ENCODE peak calls at places on chromosome 11, in six cellular contexts. X is pancreas, H is colonic mucosa, K is PC-3, I is psoas muscle, U is transverse colon. E is an unnamed sample.
A peak's percentile ranks its signal among the peaks of the same experiment; 100 is the strongest.

GRCh38 chr11:69136471-69136870 is 19.3 kb upstream of the SMIM38 start:
- DNase-seq in U (no peak), K (no peak), X (no peak), I (no peak), H (no peak), E (no peak)

GRCh38 chr11:57751676-57752253 is at the start of gene BTBD18:
- DNase-seq in I (no peak), U (peak; percentile 48), K (peak; percentile 79), X (peak; percentile 49), H (peak; percentile 55), E (no peak)

GRCh38 chr11:27963370-27963769 is 144.6 kb downstream of the KIF18A start:
- DNase-seq in H (no peak), K (no peak), X (no peak), U (no peak), I (no peak), E (no peak)

GRCh38 chr11:12771875-12772274 is 97.7 kb downstream of the TEAD1 start:
- DNase-seq in X (no peak), H (no peak), U (no peak), I (no peak), K (no peak), E (no peak)

GRCh38 chr11:93974759-93975158 is 46.4 kb upstream of the HEPHL1 start:
- DNase-seq in I (no peak), H (no peak), U (no peak), K (no peak), X (no peak), E (no peak)

GRCh38 chr11:123238297-123238696 is 43.2 kb upstream of the CLMP start:
- DNase-seq in H (peak; percentile 31), U (no peak), I (peak; percentile 74), K (no peak), X (no peak), E (no peak)

GRCh38 chr11:113408887-113409286 is 21.3 kb downstream of the ANKK1 start:
- DNase-seq in I (no peak), H (no peak), U (no peak), X (no peak), K (no peak), E (no peak)

GRCh38 chr11:1200611-1201191 is 22.2 kb upstream of the MUC5B start:
- DNase-seq in U (peak; percentile 8), K (peak; percentile 12), H (no peak), X (peak; percentile 8), I (no peak), E (no peak)

GRCh38 chr11:58926695-58927094 is 12.6 kb upstream of the GLYATL1 start:
- DNase-seq in K (peak; percentile 46), X (no peak), U (no peak), I (no peak), H (no peak), E (no peak)

GRCh38 chr11:57484141-57484710 is 23.9 kb downstream of the RTN4RL2 start:
- DNase-seq in U (no peak), I (no peak), K (no peak), X (no peak), H (no peak), E (no peak)

GRCh38 chr11:12785901-12786300 is 111.7 kb downstream of the TEAD1 start:
- DNase-seq in X (peak; percentile 71), K (no peak), I (no peak), U (no peak), H (no peak), E (no peak)

GRCh38 chr11:99535819-99536218 is 515.1 kb downstream of the CNTN5 start:
- DNase-seq in X (no peak), H (no peak), I (no peak), U (no peak), K (peak; percentile 36), E (no peak)

GRCh38 chr11:116696381-116696941 is 76.3 kb downstream of the BUD13 start:
- DNase-seq in I (no peak), K (peak; percentile 81), H (peak; percentile 22), X (peak; percentile 11), U (no peak), E (no peak)

GRCh38 chr11:35344990-35345655 is 74.2 kb downstream of the SLC1A2 start:
- DNase-seq in U (peak; percentile 10), H (no peak), K (no peak), I (no peak), X (no peak), E (no peak)

GRCh38 chr11:96391698-96392307 is 2.0 kb downstream of the JRKL start:
- DNase-seq in H (no peak), I (no peak), K (peak; percentile 62), U (no peak), X (no peak), E (no peak)

GRCh38 chr11:32136654-32137053 is 45.8 kb downstream of the RCN1 start:
- DNase-seq in X (no peak), K (no peak), U (no peak), H (no peak), I (no peak), E (no peak)

GRCh38 chr11:75276696-75277095 is 36.1 kb downstream of the TPBGL start:
- DNase-seq in I (no peak), H (no peak), K (no peak), U (no peak), X (no peak), E (no peak)

GRCh38 chr11:113444469-113445122 is 30.6 kb downstream of the DRD2 start:
- DNase-seq in I (no peak), K (no peak), U (no peak), X (no peak), H (no peak), E (no peak)

GRCh38 chr11:36485296-36485870 is 24.7 kb downstream of the TRAF6 start:
- DNase-seq in K (no peak), X (no peak), U (no peak), I (no peak), H (no peak), E (no peak)

GRCh38 chr11:2557381-2557780 is 112.6 kb downstream of the KCNQ1 start:
- DNase-seq in U (peak; percentile 0), I (no peak), H (no peak), K (no peak), X (no peak), E (no peak)

GRCh38 chr11:123559418-123559817 is 95.0 kb downstream of the SCN3B start:
- DNase-seq in H (no peak), I (no peak), U (no peak), K (no peak), X (no peak), E (no peak)

GRCh38 chr11:18144243-18144642 is 11.9 kb downstream of the MRGPRX3 start:
- DNase-seq in H (no peak), I (no peak), X (no peak), U (no peak), K (peak; percentile 31), E (no peak)

GRCh38 chr11:85167471-85167870 is 459.7 kb downstream of the DLG2 start:
- DNase-seq in I (no peak), K (peak; percentile 20), H (no peak), X (no peak), U (no peak), E (no peak)
- H3K4me3 ChIP-seq in I (no peak overlapping the region), K (no peak overlapping the region), H (no peak overlapping the region), X (no peak overlapping the region), U (no peak overlapping the region), E (no peak overlapping the region)

GRCh38 chr11:119359365-119360229 is 13.1 kb upstream of the MFRP start:
- DNase-seq in X (no peak), U (no peak), H (no peak), K (peak; percentile 49), I (peak; percentile 38), E (no peak)
- H3K27me3 ChIP-seq in X (no peaks in the 10 kb centered on the region), U (peaks cover 21% of the 10 kb centered on the region), H (no peaks in the 10 kb centered on the region), K (no peaks in the 10 kb centered on the region), I (no peaks in the 10 kb centered on the region), E (no peaks in the 10 kb centered on the region)

GRCh38 chr11:109984634-109985289 is 108.4 kb upstream of the ZC3H12C start:
- DNase-seq in U (no peak), H (no peak), I (no peak), K (peak; percentile 42), X (no peak), E (no peak)
- H3K4me3 ChIP-seq in U (no peak overlapping the region), H (no peak overlapping the region), I (no peak overlapping the region), K (no peak overlapping the region), X (no peak overlapping the region), E (no peak overlapping the region)

GRCh38 chr11:45457649-45458048 is 171.5 kb upstream of the SYT13 start:
- DNase-seq in H (no peak), I (no peak), K (no peak), U (no peak), X (no peak), E (no peak)
- H3K27me3 ChIP-seq in H (no peaks in the 10 kb centered on the region), I (no peaks in the 10 kb centered on the region), K (peaks cover 4% of the 10 kb centered on the region), U (no peaks in the 10 kb centered on the region), X (no peaks in the 10 kb centered on the region), E (no peaks in the 10 kb centered on the region)

GRCh38 chr11:66641834-66642233 is 3.3 kb downstream of the RBM4 start:
- DNase-seq in I (no peak), K (no peak), U (no peak), H (no peak), X (no peak), E (no peak)
- H3K4me3 ChIP-seq in I (peak overlapping the region; percentile 87), K (peak overlapping the region; percentile 95), U (peak overlapping the region; percentile 0), H (no peak overlapping the region), X (peak overlapping the region; percentile 24), E (peak overlapping the region; percentile 85)

DNA sequence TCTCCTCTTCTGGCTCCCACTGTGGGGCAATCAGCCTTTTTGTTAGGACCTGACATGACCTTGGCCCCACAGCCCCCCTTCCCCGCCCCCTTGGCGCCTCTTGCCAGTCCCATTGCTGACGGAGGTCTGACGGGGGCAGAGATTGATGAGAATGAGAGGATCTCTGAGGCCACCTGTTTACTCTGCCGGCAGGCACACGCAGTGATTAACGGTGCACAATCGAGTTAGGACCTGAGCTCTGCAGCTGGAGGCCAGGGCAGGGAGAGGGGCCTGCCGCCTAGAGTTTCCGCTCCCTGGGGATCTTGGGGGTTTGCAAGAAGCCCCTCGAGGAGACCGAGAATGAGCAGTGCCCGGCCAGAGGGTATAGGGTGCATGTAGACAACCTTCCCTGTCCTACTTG is 6.8 kb upstream of the CHRM1 start:
- DNase-seq in K (no peak), H (no peak), X (no peak), U (no peak), I (no peak), E (no peak)
- H3K27me3 ChIP-seq in K (peaks cover 7% of the 10 kb centered on the region), H (peaks cover 46% of the 10 kb centered on the region), X (no peaks in the 10 kb centered on the region), U (peaks cover 69% of the 10 kb centered on the region), I (no peaks in the 10 kb centered on the region), E (no peaks in the 10 kb centered on the region)

GRCh38 chr11:77082838-77083552 is 16.2 kb downstream of the CAPN5 start:
- DNase-seq in I (peak; percentile 78), K (no peak), H (no peak), X (no peak), U (peak; percentile 69), E (no peak)

GRCh38 chr11:77083553-77084245 is 16.9 kb downstream of the CAPN5 start:
- DNase-seq in H (no peak), K (no peak), U (peak; percentile 7), X (no peak), I (peak; percentile 25), E (no peak)

GRCh38 chr11:77081381-77081851 is 14.6 kb downstream of the CAPN5 start:
- DNase-seq in I (peak; percentile 39), U (peak; percentile 8), K (no peak), H (no peak), X (peak; percentile 10), E (no peak)

GRCh38 chr11:77080643-77081210 is 14.0 kb downstream of the CAPN5 start:
- DNase-seq in K (no peak), I (no peak), X (no peak), H (no peak), U (peak; percentile 8), E (peak; percentile 10)

GRCh38 chr11:77081976-77082836 is 15.4 kb downstream of the CAPN5 start:
- DNase-seq in I (peak; percentile 23), K (no peak), U (peak; percentile 20), H (no peak), X (no peak), E (no peak)
- H3K4me3 ChIP-seq in I (no peak overlapping the region), K (no peak overlapping the region), U (no peak overlapping the region), H (no peak overlapping the region), X (no peak overlapping the region), E (no peak overlapping the region)

GRCh38 chr11:65456418-65456817 is 33.8 kb downstream of the NEAT1 start:
- DNase-seq in H (no peak), X (no peak), K (peak; percentile 4), U (no peak), I (no peak), E (no peak)
- H3K27me3 ChIP-seq in H (no peaks in the 10 kb centered on the region), X (no peaks in the 10 kb centered on the region), K (no peaks in the 10 kb centered on the region), U (no peaks in the 10 kb centered on the region), I (no peaks in the 10 kb centered on the region), E (no peaks in the 10 kb centered on the region)